ENCODE peak calls at places on chromosomes 4 and X, in four cellular contexts. N is breast epithelium, Z is left lobe of liver, L is SHP77 treated with DMSO at 0.1 percent for 48 hours. E is an unnamed sample.

GRCh38 chr4:55475394-55476243 is 71.1 kb downstream of the CLOCK start:
- DNase-seq in N (no peak), Z (no peak), L (no peak), E (no peak)

GRCh38 chr4:35725131-35725530 is 519.2 kb downstream of the ARAP2 start:
- DNase-seq in N (no peak), Z (no peak), L (no peak), E (no peak)

GRCh38 chr4:165726831-165727230 is 146.2 kb upstream of the TLL1 start:
- DNase-seq in N (no peak), Z (no peak), L (no peak), E (no peak)

GRCh38 chrX:123971963-123972362 is 10.5 kb downstream of the STAG2 start:
- DNase-seq in N (no peak), Z (no peak), L (no peak), E (no peak)

GRCh38 chr4:74874785-74875367 is 58.0 kb upstream of the PARM1 start:
- DNase-seq in N (no peak), Z (no peak), L (peak), E (no peak)

GRCh38 chr4:114028071-114028470 is 48.6 kb upstream of the ARSJ start:
- DNase-seq in N (no peak), Z (no peak), L (no peak), E (no peak)

GRCh38 chrX:50799531-50799961 is 14.4 kb downstream of the SHROOM4 start:
- DNase-seq in N (no peak), Z (no peak), L (no peak), E (no peak)

GRCh38 chrX:48956728-48957414 is 536 bp downstream of the OTUD5 start:
- DNase-seq in N (no peak), Z (no peak), L (no peak), E (peak)

GRCh38 chrX:40245411-40246140 is 147.8 kb upstream of the BCOR start:
- DNase-seq in N (no peak), Z (peak), L (no peak), E (no peak)

GRCh38 chr4:166421556-166422156 is 548.6 kb downstream of the TLL1 start:
- DNase-seq in N (no peak), Z (no peak), L (no peak), E (no peak)

GRCh38 chrX:56736219-56736618 is 7.2 kb downstream of the NBDY start:
- DNase-seq in N (no peak), Z (no peak), L (no peak), E (no peak)

GRCh38 chrX:17596546-17597205 is 140.6 kb upstream of the SCML1 start:
- DNase-seq in N (no peak), Z (no peak), L (no peak), E (no peak)

GRCh38 chrX:134721766-134722532 is 63.7 kb upstream of the PLAC1 start:
- DNase-seq in N (no peak), Z (no peak), L (no peak), E (no peak)

GRCh38 chr4:138062929-138063328 is 179.2 kb downstream of the SLC7A11 start:
- DNase-seq in N (no peak), Z (no peak), L (no peak), E (no peak)

GRCh38 chr4:26321326-26322276 is 787 bp downstream of the RBPJ start:
- DNase-seq in N (no peak), Z (peak), L (no peak), E (peak)

GRCh38 chr4:31169851-31170250 is 449.7 kb downstream of the PCDH7 start:
- DNase-seq in N (no peak), Z (no peak), L (no peak), E (no peak)

GRCh38 chr4:111450867-111451266 is 694.4 kb upstream of the FAM241A start:
- DNase-seq in N (no peak), Z (no peak), L (no peak), E (no peak)

GRCh38 chr4:88356771-88357170 is 21.9 kb upstream of the HERC6 start:
- DNase-seq in N (no peak), Z (no peak), L (no peak), E (no peak)

GRCh38 chrX:4661771-4662170 is 948.3 kb upstream of the PRKX start:
- DNase-seq in N (no peak), Z (no peak), L (no peak), E (no peak)

GRCh38 chr4:175998782-175999181 is 66.9 kb upstream of the WDR17 start:
- DNase-seq in N (no peak), Z (no peak), L (no peak), E (no peak)

GRCh38 chr4:182391111-182391684 is 148.0 kb downstream of the TENM3 start:
- DNase-seq in N (no peak), Z (no peak), L (no peak), E (no peak)

GRCh38 chrX:53421772-53422090 is 723 bp downstream of the SMC1A start:
- DNase-seq in N (no peak), Z (no peak), L (no peak), E (no peak)

GRCh38 chrX:153861147-153861546 is 24.8 kb downstream of the L1CAM start:
- DNase-seq in N (no peak), Z (no peak), L (no peak), E (no peak)

GRCh38 chrX:9566150-9566621 is 101.3 kb downstream of the TBL1X start:
- DNase-seq in N (no peak), Z (peak), L (no peak), E (no peak)

GRCh38 chr4:7769936-7770674 is 169.6 kb downstream of the AFAP1 start:
- DNase-seq in N (peak), Z (no peak), L (no peak), E (no peak)

GRCh38 chrX:24026403-24026801 is 584 bp downstream of the KLHL15 start:
- DNase-seq in N (no peak), Z (no peak), L (no peak), E (no peak)

GRCh38 chrX:103722505-103722904 is 11.8 kb downstream of the TMEM31 start:
- DNase-seq in N (no peak), Z (no peak), L (no peak), E (no peak)

GRCh38 chrX:53556868-53557267 is 122.7 kb upstream of the HSD17B10 start:
- DNase-seq in N (no peak), Z (no peak), L (no peak), E (no peak)

GRCh38 chr4:30875659-30876269 is 155.6 kb downstream of the PCDH7 start:
- DNase-seq in N (no peak), Z (no peak), L (no peak), E (no peak)

GRCh38 chrX:154419189-154419588 is 7.8 kb downstream of the TAFAZZIN start:
- DNase-seq in N (no peak), Z (no peak), L (no peak), E (no peak)

GRCh38 chr4:158809611-158810486 is 41.0 kb downstream of the FNIP2 start:
- DNase-seq in N (no peak), Z (no peak), L (no peak), E (no peak)

GRCh38 chrX:110041980-110042379 is 39.1 kb downstream of the TMEM164 start:
- DNase-seq in N (no peak), Z (no peak), L (no peak), E (no peak)

GRCh38 chrX:151753313-151754041 is 18.9 kb downstream of the CNGA2 start:
- DNase-seq in N (peak), Z (peak), L (peak), E (no peak)

GRCh38 chr4:117941611-117942010 is 92.7 kb upstream of the NDST3 start:
- DNase-seq in N (no peak), Z (no peak), L (no peak), E (no peak)

E was measured in activated T-cell treated with anti-CD3 and anti-CD28 coated beads, Interleukin-2, amount 50 U/mL, for 1 hour.